ENCODE peak calls at places on chromosomes 12 and 14, in seven cellular contexts. T, Z, V, E, F, S and B are unnamed samples.

GRCh38 chr12:70443274-70443673 is 77.2 kb downstream of the KCNMB4 start:
- DNase-seq in T (peak), Z (no peak), V (no peak), E (no peak), F (peak), S (no peak), B (no peak)

GRCh38 chr12:111409403-111410228 is 3.9 kb downstream of the SH2B3 start:
- DNase-seq in T (no peak), Z (no peak), V (no peak), E (peak), F (peak), S (peak), B (no peak)

GRCh38 chr12:96743606-96744005 is 163.5 kb upstream of the NEDD1 start:
- DNase-seq in T (no peak), Z (no peak), V (no peak), E (no peak), F (no peak), S (no peak), B (no peak)

GRCh38 chr12:12645485-12645884 is 33.8 kb downstream of the CREBL2 start:
- DNase-seq in T (peak), Z (no peak), V (peak), E (no peak), F (no peak), S (no peak), B (no peak)

GRCh38 chr12:111687255-111687654 is 1.4 kb downstream of the ACAD10 start:
- DNase-seq in T (peak), Z (no peak), V (peak), E (no peak), F (no peak), S (no peak), B (no peak)

GRCh38 chr12:68760806-68761441 is 14.9 kb downstream of the SLC35E3 start:
- DNase-seq in T (no peak), Z (no peak), V (no peak), E (no peak), F (no peak), S (no peak), B (no peak)

GRCh38 chr12:112380663-112381420 is 1.4 kb downstream of the HECTD4 start:
- DNase-seq in T (no peak), Z (no peak), V (no peak), E (peak), F (no peak), S (no peak), B (peak)

GRCh38 chr12:47884501-47884900 is 20.3 kb downstream of the VDR start:
- DNase-seq in T (no peak), Z (no peak), V (no peak), E (no peak), F (no peak), S (no peak), B (no peak)

GRCh38 chr12:76698316-76698715 is 65.6 kb upstream of the ZDHHC17 start:
- DNase-seq in T (no peak), Z (no peak), V (no peak), E (no peak), F (no peak), S (no peak), B (no peak)

GRCh38 chr12:10151621-10152020 is 20.3 kb downstream of the OLR1 start:
- DNase-seq in T (no peak), Z (no peak), V (no peak), E (no peak), F (no peak), S (no peak), B (no peak)

GRCh38 chr14:88617479-88617878 is 54.6 kb downstream of the ZC3H14 start:
- DNase-seq in T (no peak), Z (no peak), V (no peak), E (no peak), F (no peak), S (no peak), B (no peak)

GRCh38 chr14:76955575-76956252 is 72.8 kb downstream of the IRF2BPL start:
- DNase-seq in T (peak), Z (no peak), V (peak), E (no peak), F (peak), S (no peak), B (no peak)

GRCh38 chr14:47917344-47917954 is 242.0 kb upstream of the MDGA2 start:
- DNase-seq in T (peak), Z (no peak), V (peak), E (no peak), F (peak), S (no peak), B (peak)

GRCh38 chr12:44930972-44931600 is 55.0 kb upstream of the NELL2 start:
- DNase-seq in T (peak), Z (no peak), V (peak), E (no peak), F (peak), S (no peak), B (no peak)

GRCh38 chr12:93137656-93138612 is 208.8 kb upstream of the EEA1 start:
- DNase-seq in T (no peak), Z (no peak), V (peak), E (no peak), F (peak), S (no peak), B (no peak)

GRCh38 chr12:125720961-125721360 is 655.7 kb downstream of the AACS start:
- DNase-seq in T (no peak), Z (no peak), V (no peak), E (no peak), F (no peak), S (no peak), B (no peak)

GRCh38 chr12:65609359-65609771 is 214.9 kb upstream of the HMGA2 start:
- DNase-seq in T (no peak), Z (no peak), V (peak), E (no peak), F (peak), S (no peak), B (no peak)

GRCh38 chr12:21757665-21758064 is 16.8 kb downstream of the KCNJ8 start:
- DNase-seq in T (no peak), Z (no peak), V (no peak), E (no peak), F (no peak), S (no peak), B (no peak)

GRCh38 chr14:51597511-51597920 is 54.2 kb upstream of the FRMD6 start:
- DNase-seq in T (no peak), Z (no peak), V (no peak), E (no peak), F (no peak), S (no peak), B (no peak)

GRCh38 chr12:13897811-13898210 is 83.6 kb downstream of the GRIN2B start:
- DNase-seq in T (no peak), Z (no peak), V (no peak), E (no peak), F (no peak), S (no peak), B (no peak)

GRCh38 chr12:98939350-98939749 is 294.3 kb downstream of the APAF1 start:
- DNase-seq in T (peak), Z (no peak), V (peak), E (no peak), F (peak), S (no peak), B (peak)

GRCh38 chr12:82517027-82517426 is 158.7 kb downstream of the METTL25 start:
- DNase-seq in T (peak), Z (no peak), V (peak), E (no peak), F (peak), S (no peak), B (peak)

GRCh38 chr12:52256165-52256935 is 18.1 kb upstream of the KRT86 start:
- DNase-seq in T (no peak), Z (peak), V (peak), E (no peak), F (no peak), S (peak), B (no peak)

GRCh38 chr12:52253391-52254179 is 20.5 kb downstream of the KRT7 start:
- DNase-seq in T (no peak), Z (no peak), V (peak), E (no peak), F (peak), S (no peak), B (no peak)

GRCh38 chr12:52252728-52253328 is 19.8 kb downstream of the KRT7 start:
- DNase-seq in T (no peak), Z (no peak), V (peak), E (no peak), F (peak), S (no peak), B (no peak)

GRCh38 chr12:52254965-52255751 is 19.3 kb upstream of the KRT86 start:
- DNase-seq in T (no peak), Z (peak), V (no peak), E (no peak), F (peak), S (peak), B (no peak)

GRCh38 chr12:52254180-52254964 is 20.1 kb upstream of the KRT86 start:
- DNase-seq in T (no peak), Z (no peak), V (peak), E (no peak), F (peak), S (peak), B (no peak)
- H3K27ac ChIP-seq in T (no peak), Z (no peak), V (peak), E (no peak), F (no peak), S (no peak), B (no peak)

GRCh38 chr12:49968431-49968830 is 4.3 kb upstream of the AQP6 start:
- DNase-seq in T (no peak), Z (no peak), V (no peak), E (no peak), F (no peak), S (no peak), B (no peak)
- TF ChIP-seq CTCF in T (no peak), Z (no peak), V (no peak), E (no peak), F (no peak), S (no peak), B (no peak)

GRCh38 chr12:106274575-106275081 is 26.8 kb upstream of the CKAP4 start:
- DNase-seq in T (no peak), Z (no peak), V (peak), E (no peak), F (no peak), S (no peak), B (no peak)
- H3K4me3 ChIP-seq in T (no peak), Z (no peak), V (no peak), E (no peak), F (no peak), S (no peak), B (no peak)

DNA sequence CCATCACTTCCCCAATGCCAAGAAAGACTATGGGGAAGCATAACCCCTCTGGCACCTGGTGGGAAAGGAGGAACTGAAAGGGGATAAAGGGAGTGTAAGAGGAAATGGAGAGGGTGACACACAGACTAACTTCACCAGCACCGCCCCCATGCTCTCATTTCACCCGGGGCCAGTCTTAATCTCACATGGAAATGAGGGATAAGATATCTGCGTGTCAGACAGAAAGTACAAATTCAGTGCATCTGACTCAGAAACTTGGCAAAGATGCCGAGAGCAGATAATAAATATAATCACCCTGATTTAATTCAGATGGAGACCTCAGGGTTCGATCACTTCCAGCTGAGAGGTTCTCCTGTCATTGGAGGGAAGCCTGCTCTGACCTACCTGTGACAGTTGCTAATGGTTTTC is 191.6 kb downstream of the DUSP6 start:
- DNase-seq in T (no peak), Z (no peak), V (peak), E (peak), F (peak), S (peak), B (no peak)
- H3K27ac ChIP-seq in T (no peak), Z (peak), V (peak), E (peak), F (peak), S (peak), B (no peak)

GRCh38 chr12:57989837-57990236 is 48.5 kb downstream of the ATP23 start:
- DNase-seq in T (peak), Z (no peak), V (no peak), E (no peak), F (no peak), S (no peak), B (no peak)

GRCh38 chr12:57984629-57985151 is 43.3 kb downstream of the ATP23 start:
- DNase-seq in T (no peak), Z (no peak), V (no peak), E (no peak), F (no peak), S (no peak), B (no peak)

GRCh38 chr12:57983150-57983857 is 41.9 kb downstream of the ATP23 start:
- DNase-seq in T (peak), Z (no peak), V (peak), E (no peak), F (peak), S (no peak), B (peak)

GRCh38 chr12:57985685-57986084 is 44.3 kb downstream of the ATP23 start:
- DNase-seq in T (no peak), Z (no peak), V (no peak), E (no peak), F (no peak), S (no peak), B (no peak)

GRCh38 chr12:57983858-57984505 is 42.6 kb downstream of the ATP23 start:
- DNase-seq in T (no peak), Z (no peak), V (no peak), E (no peak), F (no peak), S (no peak), B (no peak)
- TF ChIP-seq CTCF in T (no peak), Z (no peak), V (no peak), E (no peak), F (no peak), S (no peak), B (no peak)

GRCh38 chr14:21203470-21204166 is 47.8 kb upstream of the OR5AU1 start:
- DNase-seq in T (no peak), Z (no peak), V (no peak), E (no peak), F (no peak), S (no peak), B (no peak)
- H3K4me3 ChIP-seq in T (no peak), Z (no peak), V (no peak), E (no peak), F (no peak), S (no peak), B (no peak)

GRCh38 chr14:93010118-93010475 is 87.1 kb downstream of the CHGA start:
- DNase-seq in T (no peak), Z (no peak), V (no peak), E (no peak), F (no peak), S (no peak), B (no peak)

GRCh38 chr14:93012516-93013367 is 89.8 kb downstream of the CHGA start:
- DNase-seq in T (no peak), Z (no peak), V (no peak), E (no peak), F (no peak), S (no peak), B (no peak)

GRCh38 chr14:93011650-93012317 is 88.8 kb downstream of the CHGA start:
- DNase-seq in T (no peak), Z (no peak), V (no peak), E (no peak), F (no peak), S (no peak), B (peak)

GRCh38 chr14:93009471-93010117 is 86.6 kb downstream of the CHGA start:
- DNase-seq in T (no peak), Z (no peak), V (no peak), E (no peak), F (no peak), S (no peak), B (peak)

GRCh38 chr14:93010543-93011541 is 87.9 kb downstream of the CHGA start:
- DNase-seq in T (no peak), Z (no peak), V (no peak), E (no peak), F (no peak), S (no peak), B (peak)
- H3K27ac ChIP-seq in T (no peak), Z (no peak), V (no peak), E (peak), F (no peak), S (no peak), B (peak)

GRCh38 chr12:57551637-57552305 is 1.9 kb downstream of the KIF5A start:
- DNase-seq in T (no peak), Z (no peak), V (no peak), E (no peak), F (no peak), S (peak), B (no peak)

GRCh38 chr12:57549203-57549908 is 488 bp upstream of the KIF5A start:
- DNase-seq in T (no peak), Z (no peak), V (no peak), E (no peak), F (no peak), S (no peak), B (no peak)

GRCh38 chr12:57550628-57551549 is 1.0 kb downstream of the KIF5A start:
- DNase-seq in T (no peak), Z (no peak), V (no peak), E (no peak), F (no peak), S (peak), B (no peak)

GRCh38 chr12:57548488-57548887 is 1.4 kb upstream of the KIF5A start:
- DNase-seq in T (no peak), Z (no peak), V (no peak), E (no peak), F (no peak), S (no peak), B (no peak)

GRCh38 chr12:57549909-57550627 is at the start of gene KIF5A:
- DNase-seq in T (peak), Z (no peak), V (no peak), E (no peak), F (no peak), S (peak), B (peak)
- TF ChIP-seq CTCF in T (peak), Z (no peak), V (no peak), E (no peak), F (no peak), S (no peak), B (peak)

DNA sequence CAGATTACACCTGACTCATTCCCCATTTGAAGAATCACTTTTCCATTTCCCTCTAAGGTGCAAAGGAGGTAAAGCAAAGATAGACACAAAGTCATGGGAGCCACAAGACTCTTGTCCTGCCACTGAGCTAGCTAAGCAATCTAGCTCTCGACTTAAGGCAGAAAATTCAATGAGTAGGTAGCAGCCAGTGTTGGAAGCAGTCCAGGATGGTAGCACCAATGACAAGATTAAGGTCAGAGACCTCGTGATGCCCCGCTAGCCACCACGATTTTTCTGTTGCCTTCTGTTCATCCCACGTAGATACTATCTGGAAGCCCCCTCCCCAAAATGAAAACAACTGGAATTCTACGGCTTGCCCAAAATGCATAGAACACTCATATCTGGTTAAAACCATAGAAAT is 1.4 kb downstream of the VAMP1 start:
- DNase-seq in T (no peak), Z (no peak), V (no peak), E (no peak), F (no peak), S (no peak), B (no peak)
- H3K4me3 ChIP-seq in T (peak), Z (peak), V (peak), E (no peak), F (no peak), S (peak), B (no peak)

GRCh38 chr12:103857164-103857563 is 16.1 kb upstream of the NT5DC3 start:
- DNase-seq in T (no peak), Z (no peak), V (no peak), E (no peak), F (no peak), S (no peak), B (no peak)
- H3K27ac ChIP-seq in T (no peak), Z (no peak), V (peak), E (no peak), F (no peak), S (no peak), B (no peak)